ENCODE peak calls at places on chromosomes 11 and 22, in nine cellular contexts. I is MV-4-11; E is A549; L is T-helper 2 cell treated with Interferon-gamma antibody and Interleukin-4, amounts not matched to agents 5 μg/mL and 100 μg/mL, for 36 hours; X is T-cell; G is kidney glomerular epithelial cell; M is T-helper 9 cell; W is activated CD4-positive, alpha-beta T cell treated with anti-CD3 and anti-CD28 coated beads, Interleukin-2, amount 50 U/mL, for 48 hours; Z is NCI-H1105 treated with DMSO at 0.1 percent for 48 hours. R is an unnamed sample.

GRCh38 chr22:39943366-39943765 is 16.8 kb upstream of the TMA7B start:
- DNase-seq in I (no peak), E (no peak), L (no peak), X (no peak), G (no peak), M (no peak), W (no peak), Z (no peak), R (no peak)

GRCh38 chr11:130441726-130442125 is 6.7 kb upstream of the ADAMTS15 start:
- DNase-seq in I (no peak), E (no peak), L (no peak), X (no peak), G (no peak), M (no peak), W (no peak), Z (no peak), R (no peak)

GRCh38 chr11:124834526-124835190 is 30.6 kb upstream of the ROBO3 start:
- DNase-seq in I (no peak), E (no peak), L (no peak), X (no peak), G (peak), M (no peak), W (no peak), Z (no peak), R (no peak)

GRCh38 chr22:41976070-41976901 is 7.0 kb downstream of the SEPTIN3 start:
- DNase-seq in I (no peak), E (no peak), L (peak), X (no peak), G (no peak), M (peak), W (peak), Z (peak), R (peak)

GRCh38 chr22:46108564-46109473 is 41.5 kb upstream of the PPARA start:
- DNase-seq in I (no peak), E (peak), L (no peak), X (no peak), G (peak), M (no peak), W (no peak), Z (no peak), R (no peak)

GRCh38 chr11:82927264-82927880 is 25.8 kb downstream of the DDIAS start:
- DNase-seq in I (peak), E (peak), L (no peak), X (no peak), G (peak), M (no peak), W (no peak), Z (peak), R (peak)

GRCh38 chr11:128216198-128216597 is 371.2 kb downstream of the ETS1 start:
- DNase-seq in I (no peak), E (no peak), L (no peak), X (no peak), G (no peak), M (no peak), W (no peak), Z (no peak), R (no peak)

GRCh38 chr22:46614070-46614931 is 5.9 kb upstream of the GRAMD4 start:
- DNase-seq in I (no peak), E (no peak), L (peak), X (peak), G (no peak), M (peak), W (peak), Z (no peak), R (peak)

GRCh38 chr11:102306817-102307814 is 10.2 kb upstream of the BIRC3 start:
- DNase-seq in I (peak), E (peak), L (no peak), X (peak), G (no peak), M (no peak), W (no peak), Z (peak), R (peak)

GRCh38 chr11:121838571-121838970 is 277.4 kb downstream of the BLID start:
- DNase-seq in I (no peak), E (no peak), L (no peak), X (no peak), G (no peak), M (no peak), W (no peak), Z (no peak), R (no peak)

GRCh38 chr11:330307-330693 is 9.6 kb upstream of the IFITM3 start:
- DNase-seq in I (no peak), E (no peak), L (no peak), X (no peak), G (no peak), M (no peak), W (no peak), Z (no peak), R (no peak)

GRCh38 chr22:23098718-23099524 is 28.6 kb downstream of the GNAZ start:
- DNase-seq in I (no peak), E (no peak), L (no peak), X (no peak), G (no peak), M (no peak), W (no peak), Z (no peak), R (no peak)

GRCh38 chr11:106493751-106494150 is 416.3 kb downstream of the AASDHPPT start:
- DNase-seq in I (no peak), E (no peak), L (no peak), X (no peak), G (no peak), M (no peak), W (no peak), Z (no peak), R (no peak)

GRCh38 chr11:536841-537621 is at the start of gene LRRC56:
- DNase-seq in I (peak), E (peak), L (peak), X (peak), G (peak), M (peak), W (peak), Z (no peak), R (peak)

GRCh38 chr11:1356478-1356960 is 33.2 kb upstream of the BRSK2 start:
- DNase-seq in I (no peak), E (no peak), L (no peak), X (no peak), G (no peak), M (no peak), W (no peak), Z (no peak), R (no peak)

GRCh38 chr22:43449831-43450225 is 38.0 kb downstream of the MPPED1 start:
- DNase-seq in I (no peak), E (no peak), L (no peak), X (no peak), G (no peak), M (no peak), W (no peak), Z (no peak), R (no peak)

GRCh38 chr11:65366340-65366773 is 11.8 kb downstream of the TIGD3 start:
- DNase-seq in I (peak), E (peak), L (no peak), X (no peak), G (peak), M (no peak), W (peak), Z (peak), R (peak)

GRCh38 chr22:40218723-40219294 is 41.1 kb downstream of the TNRC6B start:
- DNase-seq in I (no peak), E (no peak), L (no peak), X (no peak), G (no peak), M (no peak), W (no peak), Z (no peak), R (no peak)

GRCh38 chr22:31093090-31093850 is 12.2 kb downstream of the SMTN start:
- DNase-seq in I (no peak), E (no peak), L (no peak), X (no peak), G (no peak), M (no peak), W (no peak), Z (no peak), R (no peak)

GRCh38 chr11:6609502-6610015 is 2.5 kb downstream of the TAF10 start:
- DNase-seq in I (no peak), E (no peak), L (no peak), X (no peak), G (no peak), M (no peak), W (no peak), Z (no peak), R (no peak)

GRCh38 chr11:128627666-128628342 is 40.4 kb upstream of the ETS1 start:
- DNase-seq in I (no peak), E (no peak), L (no peak), X (peak), G (no peak), M (no peak), W (peak), Z (no peak), R (no peak)

GRCh38 chr11:34621876-34622275 is 983 bp downstream of the EHF start:
- DNase-seq in I (no peak), E (no peak), L (no peak), X (no peak), G (no peak), M (no peak), W (no peak), Z (no peak), R (no peak)

GRCh38 chr22:40053460-40053859 is 58.7 kb downstream of the FAM83F start:
- DNase-seq in I (no peak), E (no peak), L (no peak), X (no peak), G (no peak), M (no peak), W (no peak), Z (no peak), R (no peak)

GRCh38 chr11:6438979-6439571 is 1.7 kb downstream of the HPX start:
- DNase-seq in I (peak), E (peak), L (peak), X (no peak), G (no peak), M (no peak), W (peak), Z (peak), R (peak)

GRCh38 chr11:6746086-6746618 is 25.6 kb downstream of the OR2AG2 start:
- DNase-seq in I (peak), E (no peak), L (peak), X (peak), G (no peak), M (peak), W (peak), Z (no peak), R (peak)

GRCh38 chr11:126585388-126586302 is 230.2 kb downstream of the ST3GAL4 start:
- DNase-seq in I (peak), E (peak), L (no peak), X (no peak), G (peak), M (no peak), W (no peak), Z (peak), R (no peak)